ENCODE peak calls at places on chromosomes 6 and 20, in seven cellular contexts. F, O, C, I, R, Z and L are unnamed samples.

GRCh38 chr20:44109951-44110361 is 77.0 kb downstream of the JPH2 start:
- DNase-seq in O (no peak), I (no peak), Z (no peak), C (no peak), R (no peak), F (no peak), L (no peak)

GRCh38 chr6:93496548-93496947 is 77.2 kb upstream of the EPHA7 start:
- DNase-seq in F (no peak), I (no peak), R (no peak), C (no peak), O (no peak), Z (peak), L (no peak)

GRCh38 chr6:159821111-159821510 is 21.0 kb downstream of the PNLDC1 start:
- DNase-seq in O (no peak), F (no peak), R (no peak), Z (no peak), I (no peak), C (no peak), L (no peak)

GRCh38 chr20:17177341-17177740 is 49.5 kb upstream of the PCSK2 start:
- DNase-seq in O (no peak), Z (no peak), F (no peak), C (no peak), R (no peak), I (no peak), L (no peak)

GRCh38 chr6:28683945-28684538 is 158.4 kb downstream of the GPX5 start:
- DNase-seq in R (peak), Z (peak), I (peak), F (peak), O (peak), C (no peak), L (peak)

GRCh38 chr20:58745391-58745790 is 52.8 kb downstream of the NPEPL1 start:
- DNase-seq in Z (no peak), I (no peak), O (no peak), R (no peak), F (no peak), C (no peak), L (no peak)

GRCh38 chr20:2151805-2152727 is 50.4 kb downstream of the STK35 start:
- DNase-seq in R (peak), F (peak), C (no peak), O (peak), Z (peak), I (peak), L (no peak)

GRCh38 chr6:26109776-26110175 is 22.5 kb downstream of the HFE start:
- DNase-seq in C (no peak), R (no peak), O (no peak), Z (no peak), F (no peak), I (no peak), L (no peak)

GRCh38 chr6:170209354-170210025 is 81.4 kb downstream of the DLL1 start:
- DNase-seq in O (no peak), C (no peak), F (no peak), Z (no peak), R (no peak), I (no peak), L (no peak)

GRCh38 chr6:143236151-143236788 is 175.6 kb downstream of the AIG1 start:
- DNase-seq in I (no peak), R (peak), O (peak), Z (no peak), C (no peak), F (no peak), L (peak)

GRCh38 chr20:44716309-44717106 is 1.3 kb downstream of the CCN5 start:
- DNase-seq in O (peak), I (peak), Z (peak), F (peak), R (no peak), C (no peak), L (no peak)

GRCh38 chr6:85614780-85615179 is 21.1 kb upstream of the SNX14 start:
- DNase-seq in I (no peak), R (no peak), C (no peak), O (no peak), Z (no peak), F (no peak), L (no peak)

GRCh38 chr6:124466949-124467348 is 495.3 kb upstream of the RNF217 start:
- DNase-seq in F (no peak), R (no peak), O (no peak), I (no peak), C (no peak), Z (peak), L (peak)

GRCh38 chr6:137315081-137315480 is 95.9 kb upstream of the IFNGR1 start:
- DNase-seq in F (no peak), Z (no peak), C (no peak), O (peak), I (no peak), R (no peak), L (no peak)

GRCh38 chr20:38747495-38748096 is 664 bp upstream of the ACTR5 start:
- DNase-seq in F (no peak), I (no peak), Z (no peak), R (no peak), C (no peak), O (no peak), L (no peak)

GRCh38 chr6:88725111-88725711 is 238.2 kb downstream of the RNGTT start:
- DNase-seq in I (no peak), C (no peak), R (peak), Z (no peak), O (peak), F (no peak), L (peak)

GRCh38 chr20:48292806-48293205 is 507.5 kb upstream of the SULF2 start:
- DNase-seq in F (peak), O (no peak), I (no peak), C (no peak), R (no peak), Z (no peak), L (no peak)

GRCh38 chr20:20780127-20780822 is 67.8 kb upstream of the RALGAPA2 start:
- DNase-seq in Z (peak), F (peak), R (no peak), I (peak), O (peak), C (no peak), L (no peak)

GRCh38 chr20:39105551-39105950 is 143.4 kb downstream of the DHX35 start:
- DNase-seq in O (no peak), F (no peak), R (no peak), C (no peak), Z (no peak), I (no peak), L (no peak)

GRCh38 chr6:53159558-53159957 is 10.9 kb upstream of the GCM1 start:
- DNase-seq in R (no peak), F (peak), Z (peak), O (peak), I (peak), C (no peak), L (no peak)

GRCh38 chr20:39986231-39986904 is 702.7 kb downstream of the MAFB start:
- DNase-seq in O (peak), C (no peak), R (no peak), I (peak), F (peak), Z (peak), L (no peak)

GRCh38 chr6:15479761-15480160 is 183.1 kb downstream of the DTNBP1 start:
- DNase-seq in F (peak), C (no peak), R (no peak), I (peak), Z (peak), O (peak), L (no peak)

GRCh38 chr20:48339147-48339985 is 488.4 kb downstream of the PREX1 start:
- DNase-seq in C (no peak), F (no peak), I (no peak), R (no peak), Z (no peak), O (peak), L (no peak)

GRCh38 chr6:53814353-53814752 is 19.5 kb downstream of the LRRC1 start:
- DNase-seq in F (no peak), Z (no peak), C (no peak), I (no peak), R (no peak), O (no peak), L (no peak)

GRCh38 chr20:3262566-3262965 is 23.6 kb upstream of the SLC4A11 start:
- DNase-seq in Z (no peak), I (no peak), F (no peak), R (no peak), O (no peak), C (no peak), L (no peak)

GRCh38 chr6:89997456-89998445 is 103.5 kb downstream of the GJA10 start:
- DNase-seq in R (peak), F (no peak), O (peak), C (no peak), I (no peak), Z (no peak), L (no peak)

GRCh38 chr20:20212675-20213096 is 155.2 kb upstream of the INSM1 start:
- DNase-seq in I (no peak), C (no peak), F (no peak), O (no peak), R (no peak), Z (no peak), L (no peak)

GRCh38 chr6:75611011-75611701 is 9.5 kb downstream of the SENP6 start:
- DNase-seq in R (no peak), Z (no peak), C (no peak), O (no peak), I (no peak), F (no peak), L (no peak)